ENCODE peak calls at places on chromosomes 4 and X, in five cellular contexts. X is kidney, P is cardiac fibroblast, N is GM18507, S is activated T-cell treated with anti-CD3 and anti-CD28 coated beads for 1 hour. I is an unnamed sample.

GRCh38 chr4:6608758-6609414 is 31.6 kb upstream of the MRFAP1 start:
- DNase-seq in X (no peak), P (no peak), N (no peak), S (no peak), I (peak; percentile 78)

GRCh38 chrX:152821145-152821765 is 9.3 kb downstream of the CETN2 start:
- DNase-seq in X (no peak), P (peak; percentile 45), N (no peak), S (no peak), I (peak; percentile 40)

GRCh38 chrX:67787196-67787595 is 243.4 kb downstream of the AR start:
- DNase-seq in X (no peak), P (no peak), N (no peak), S (no peak), I (no peak)

GRCh38 chrX:151852294-151852693 is 60.4 kb upstream of the MAGEA4 start:
- DNase-seq in X (no peak), P (no peak), N (no peak), S (no peak), I (no peak)

GRCh38 chr4:189124149-189124758 is 816.4 kb upstream of the FRG1 start:
- DNase-seq in X (no peak), P (peak; percentile 33), N (no peak), S (no peak), I (peak; percentile 36)

GRCh38 chr4:24105183-24106039 is 215.6 kb upstream of the PPARGC1A start:
- DNase-seq in X (no peak), P (peak; percentile 94), N (no peak), S (no peak), I (no peak)

GRCh38 chr4:53365121-53365485 is 758 bp downstream of the SCFD2 start:
- DNase-seq in X (no peak), P (peak; percentile 23), N (no peak), S (no peak), I (peak; percentile 46)

GRCh38 chr4:26826721-26827120 is 33.9 kb upstream of the STIM2 start:
- DNase-seq in X (no peak), P (peak; percentile 28), N (peak; percentile 68), S (no peak), I (no peak)

GRCh38 chr4:96366632-96367031 is 526.7 kb downstream of the PDHA2 start:
- DNase-seq in X (no peak), P (no peak), N (no peak), S (no peak), I (no peak)

I was measured in H7.